ENCODE peak calls at places on chromosomes 7 and 10, in four cellular contexts. One of them, this sample, is unnamed.

GRCh38 chr7:135320277-135320676 is 86.6 kb downstream of the STRA8 start:
- DNase-seq in T1000: peak; percentile 24
- DNase-seq in ACHN: peak; percentile 73
- DNase-seq in GM12892: no peak
- DNase-seq in this sample: no peak

GRCh38 chr7:51973942-51974341 is 657.3 kb upstream of the COBL start:
- DNase-seq in ACHN: no peak
- DNase-seq in GM12892: no peak
- DNase-seq in T1000: no peak
- DNase-seq in this sample: no peak

GRCh38 chr7:17466201-17466600 is 167.7 kb downstream of the AHR start:
- DNase-seq in GM12892: no peak
- DNase-seq in ACHN: no peak
- DNase-seq in T1000: no peak
- DNase-seq in this sample: no peak

GRCh38 chr10:6215241-6215640 is 12.5 kb downstream of the PFKFB3 start:
- DNase-seq in ACHN: no peak
- DNase-seq in T1000: no peak
- DNase-seq in GM12892: no peak
- DNase-seq in this sample: no peak

GRCh38 chr10:114872519-114873087 is 51.0 kb downstream of the FHIP2A start:
- DNase-seq in GM12892: no peak
- DNase-seq in T1000: no peak
- DNase-seq in ACHN: no peak
- DNase-seq in this sample: no peak

GRCh38 chr7:479115-479947 is 40.3 kb downstream of the PDGFA start:
- DNase-seq in T1000: no peak
- DNase-seq in GM12892: no peak
- DNase-seq in ACHN: no peak
- DNase-seq in this sample: no peak

GRCh38 chr10:118369806-118370205 is 27.7 kb upstream of the FAM204A start:
- DNase-seq in ACHN: no peak
- DNase-seq in GM12892: no peak
- DNase-seq in T1000: no peak
- DNase-seq in this sample: no peak

GRCh38 chr10:67098460-67098859 is 172.6 kb downstream of the LRRTM3 start:
- DNase-seq in ACHN: no peak
- DNase-seq in GM12892: no peak
- DNase-seq in T1000: no peak
- DNase-seq in this sample: no peak

This sample was measured in D721Med.